ENCODE peak calls at places on chromosomes 1 and 21, in seven cellular contexts. One of them, this sample, is unnamed.

GRCh38 chr1:205263580-205264190 is 35.9 kb downstream of the TMCC2 start:
- DNase-seq in heart right ventricle: no peak
- DNase-seq in heart left ventricle: no peak
- DNase-seq in choroid plexus epithelial cell: peak
- DNase-seq in pancreas: no peak
- DNase-seq in psoas muscle: no peak
- DNase-seq in PC-3: no peak
- DNase-seq in this sample: no peak

GRCh38 chr1:220271706-220272046 is 577 bp downstream of the RAB3GAP2 start:
- DNase-seq in heart right ventricle: no peak
- DNase-seq in heart left ventricle: peak
- DNase-seq in choroid plexus epithelial cell: peak
- DNase-seq in pancreas: no peak
- DNase-seq in psoas muscle: no peak
- DNase-seq in PC-3: no peak
- DNase-seq in this sample: no peak

GRCh38 chr1:101847608-101848007 is 149.1 kb downstream of the OLFM3 start:
- DNase-seq in heart right ventricle: no peak
- DNase-seq in heart left ventricle: no peak
- DNase-seq in choroid plexus epithelial cell: no peak
- DNase-seq in pancreas: no peak
- DNase-seq in psoas muscle: no peak
- DNase-seq in PC-3: no peak
- DNase-seq in this sample: no peak

GRCh38 chr21:14306143-14306907 is 76.6 kb downstream of the HSPA13 start:
- DNase-seq in heart right ventricle: no peak
- DNase-seq in heart left ventricle: no peak
- DNase-seq in choroid plexus epithelial cell: peak
- DNase-seq in pancreas: no peak
- DNase-seq in psoas muscle: no peak
- DNase-seq in PC-3: peak
- DNase-seq in this sample: no peak

GRCh38 chr1:96596226-96596625 is 125.4 kb upstream of the PTBP2 start:
- DNase-seq in heart right ventricle: no peak
- DNase-seq in heart left ventricle: no peak
- DNase-seq in choroid plexus epithelial cell: peak
- DNase-seq in pancreas: no peak
- DNase-seq in psoas muscle: no peak
- DNase-seq in PC-3: peak
- DNase-seq in this sample: no peak

GRCh38 chr1:96688737-96689136 is 32.8 kb upstream of the PTBP2 start:
- DNase-seq in heart right ventricle: no peak
- DNase-seq in heart left ventricle: no peak
- DNase-seq in choroid plexus epithelial cell: no peak
- DNase-seq in pancreas: no peak
- DNase-seq in psoas muscle: no peak
- DNase-seq in PC-3: no peak
- DNase-seq in this sample: no peak

GRCh38 chr1:192954705-192955265 is 104.4 kb downstream of the UCHL5 start:
- DNase-seq in heart right ventricle: no peak
- DNase-seq in heart left ventricle: peak
- DNase-seq in choroid plexus epithelial cell: peak
- DNase-seq in pancreas: no peak
- DNase-seq in psoas muscle: no peak
- DNase-seq in PC-3: no peak
- DNase-seq in this sample: no peak

GRCh38 chr1:108962681-108963051 is 618 bp downstream of the CLCC1 start:
- DNase-seq in heart right ventricle: peak
- DNase-seq in heart left ventricle: no peak
- DNase-seq in choroid plexus epithelial cell: no peak
- DNase-seq in pancreas: peak
- DNase-seq in psoas muscle: no peak
- DNase-seq in PC-3: peak
- DNase-seq in this sample: peak

GRCh38 chr1:159170639-159171038 is 776 bp upstream of the CADM3 start:
- DNase-seq in heart right ventricle: no peak
- DNase-seq in heart left ventricle: no peak
- DNase-seq in choroid plexus epithelial cell: no peak
- DNase-seq in pancreas: no peak
- DNase-seq in psoas muscle: no peak
- DNase-seq in PC-3: no peak
- DNase-seq in this sample: no peak

GRCh38 chr21:45655071-45655470 is 11.5 kb downstream of the PCBP3 start:
- DNase-seq in heart right ventricle: no peak
- DNase-seq in heart left ventricle: no peak
- DNase-seq in choroid plexus epithelial cell: peak
- DNase-seq in pancreas: no peak
- DNase-seq in psoas muscle: no peak
- DNase-seq in PC-3: peak
- DNase-seq in this sample: no peak

GRCh38 chr1:201024251-201024998 is 911 bp upstream of the KIF21B start:
- DNase-seq in heart right ventricle: no peak
- DNase-seq in heart left ventricle: no peak
- DNase-seq in choroid plexus epithelial cell: no peak
- DNase-seq in pancreas: no peak
- DNase-seq in psoas muscle: no peak
- DNase-seq in PC-3: no peak
- DNase-seq in this sample: no peak

GRCh38 chr1:239647964-239648632 is 261.7 kb downstream of the CHRM3 start:
- DNase-seq in heart right ventricle: no peak
- DNase-seq in heart left ventricle: no peak
- DNase-seq in choroid plexus epithelial cell: no peak
- DNase-seq in pancreas: no peak
- DNase-seq in psoas muscle: no peak
- DNase-seq in PC-3: no peak
- DNase-seq in this sample: no peak

GRCh38 chr1:195193134-195193533 is 1415.1 kb downstream of the KCNT2 start:
- DNase-seq in heart right ventricle: no peak
- DNase-seq in heart left ventricle: no peak
- DNase-seq in choroid plexus epithelial cell: no peak
- DNase-seq in pancreas: no peak
- DNase-seq in psoas muscle: no peak
- DNase-seq in PC-3: no peak
- DNase-seq in this sample: no peak

GRCh38 chr1:32204943-32205361 is 519 bp upstream of the IQCC start:
- DNase-seq in heart right ventricle: no peak
- DNase-seq in heart left ventricle: no peak
- DNase-seq in choroid plexus epithelial cell: no peak
- DNase-seq in pancreas: peak
- DNase-seq in psoas muscle: no peak
- DNase-seq in PC-3: no peak
- DNase-seq in this sample: no peak

GRCh38 chr1:118931876-118932275 is 56.3 kb downstream of the TBX15 start:
- DNase-seq in heart right ventricle: no peak
- DNase-seq in heart left ventricle: no peak
- DNase-seq in choroid plexus epithelial cell: no peak
- DNase-seq in pancreas: no peak
- DNase-seq in psoas muscle: no peak
- DNase-seq in PC-3: no peak
- DNase-seq in this sample: no peak

GRCh38 chr1:118926261-118926660 is 61.9 kb downstream of the TBX15 start:
- DNase-seq in heart right ventricle: no peak
- DNase-seq in heart left ventricle: no peak
- DNase-seq in choroid plexus epithelial cell: no peak
- DNase-seq in pancreas: no peak
- DNase-seq in psoas muscle: no peak
- DNase-seq in PC-3: no peak
- DNase-seq in this sample: no peak

GRCh38 chr1:118927421-118927820 is 60.7 kb downstream of the TBX15 start:
- DNase-seq in heart right ventricle: no peak
- DNase-seq in heart left ventricle: no peak
- DNase-seq in choroid plexus epithelial cell: no peak
- DNase-seq in pancreas: no peak
- DNase-seq in psoas muscle: no peak
- DNase-seq in PC-3: peak
- DNase-seq in this sample: no peak

GRCh38 chr1:118927826-118928225 is 60.3 kb downstream of the TBX15 start:
- DNase-seq in heart right ventricle: no peak
- DNase-seq in heart left ventricle: no peak
- DNase-seq in choroid plexus epithelial cell: no peak
- DNase-seq in pancreas: no peak
- DNase-seq in psoas muscle: no peak
- DNase-seq in PC-3: no peak
- DNase-seq in this sample: no peak

GRCh38 chr1:118928739-118929554 is 59.2 kb downstream of the TBX15 start:
- DNase-seq in heart right ventricle: no peak
- DNase-seq in heart left ventricle: no peak
- DNase-seq in choroid plexus epithelial cell: peak
- DNase-seq in pancreas: no peak
- DNase-seq in psoas muscle: no peak
- DNase-seq in PC-3: peak
- DNase-seq in this sample: no peak
- TF ChIP-seq CTCF in heart right ventricle: no peak
- TF ChIP-seq CTCF in heart left ventricle: no peak
- TF ChIP-seq CTCF in choroid plexus epithelial cell: no peak
- TF ChIP-seq CTCF in pancreas: no peak
- TF ChIP-seq CTCF in psoas muscle: no peak
- TF ChIP-seq CTCF in PC-3: no peak
- TF ChIP-seq CTCF in this sample: no peak

DNA sequence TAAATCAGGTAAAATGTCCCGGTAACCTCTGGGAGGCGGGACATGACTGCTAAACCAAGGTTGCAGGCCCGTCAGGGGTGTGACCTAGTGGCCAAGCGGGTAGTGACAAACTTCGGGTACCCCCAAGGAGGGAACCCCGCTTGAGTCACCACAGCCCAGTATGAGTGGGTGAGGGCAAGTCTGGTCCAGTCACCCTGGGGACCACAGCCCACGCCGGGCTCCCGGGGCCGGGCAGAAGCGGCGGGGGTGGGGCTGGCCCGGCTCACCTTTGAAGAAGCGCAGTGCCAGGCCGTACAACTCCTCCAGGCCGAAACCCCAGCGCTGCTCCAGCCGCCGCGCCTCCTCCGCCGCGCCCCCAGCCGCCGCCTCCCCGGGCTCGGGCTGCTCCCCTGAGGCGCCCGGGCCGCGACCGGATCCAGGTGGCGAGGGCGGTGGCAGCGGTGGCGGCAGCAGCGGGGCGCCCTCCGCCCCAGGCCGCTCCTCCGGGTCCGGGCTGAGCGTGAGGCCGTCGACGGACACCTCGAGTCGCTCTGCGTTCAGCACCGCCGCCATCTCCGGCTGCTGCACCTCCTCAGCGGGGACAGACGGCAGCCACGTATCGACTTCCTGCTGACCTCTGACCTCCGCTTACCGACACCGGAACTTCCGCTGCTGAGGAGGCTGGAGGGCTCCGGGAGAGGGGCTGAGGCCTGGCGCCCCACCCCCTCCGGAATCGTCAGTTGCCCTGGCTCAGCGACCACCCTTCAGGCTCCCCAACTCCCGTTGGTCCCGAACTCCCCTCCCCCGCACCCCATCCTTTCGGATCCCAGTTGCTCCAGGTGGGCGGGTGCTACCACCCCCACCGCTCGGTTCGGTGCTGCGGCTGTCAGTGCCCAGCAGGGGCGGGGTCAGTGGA is at the start of gene ACBD3:
- DNase-seq in heart right ventricle: peak
- DNase-seq in heart left ventricle: peak
- DNase-seq in choroid plexus epithelial cell: peak
- DNase-seq in pancreas: peak
- DNase-seq in psoas muscle: peak
- DNase-seq in PC-3: peak
- DNase-seq in this sample: peak
- TF ChIP-seq CTCF in heart right ventricle: no peak
- TF ChIP-seq CTCF in heart left ventricle: no peak
- TF ChIP-seq CTCF in choroid plexus epithelial cell: peak
- TF ChIP-seq CTCF in pancreas: no peak
- TF ChIP-seq CTCF in psoas muscle: no peak
- TF ChIP-seq CTCF in PC-3: peak
- TF ChIP-seq CTCF in this sample: no peak

GRCh38 chr1:6272476-6273270 is 11.8 kb upstream of the GPR153 start:
- DNase-seq in heart right ventricle: no peak
- DNase-seq in heart left ventricle: no peak
- DNase-seq in choroid plexus epithelial cell: no peak
- DNase-seq in pancreas: no peak
- DNase-seq in psoas muscle: no peak
- DNase-seq in PC-3: no peak
- DNase-seq in this sample: no peak
- TF ChIP-seq CTCF in heart right ventricle: no peak
- TF ChIP-seq CTCF in heart left ventricle: no peak
- TF ChIP-seq CTCF in choroid plexus epithelial cell: peak
- TF ChIP-seq CTCF in pancreas: no peak
- TF ChIP-seq CTCF in psoas muscle: no peak
- TF ChIP-seq CTCF in PC-3: peak
- TF ChIP-seq CTCF in this sample: no peak

GRCh38 chr1:55507578-55507931 is 292.4 kb upstream of the USP24 start:
- DNase-seq in heart right ventricle: no peak
- DNase-seq in heart left ventricle: no peak
- DNase-seq in choroid plexus epithelial cell: no peak
- DNase-seq in pancreas: no peak
- DNase-seq in psoas muscle: no peak
- DNase-seq in PC-3: no peak
- DNase-seq in this sample: no peak

GRCh38 chr1:55504306-55504706 is 289.1 kb upstream of the USP24 start:
- DNase-seq in heart right ventricle: no peak
- DNase-seq in heart left ventricle: no peak
- DNase-seq in choroid plexus epithelial cell: no peak
- DNase-seq in pancreas: no peak
- DNase-seq in psoas muscle: no peak
- DNase-seq in PC-3: no peak
- DNase-seq in this sample: no peak

GRCh38 chr1:55505326-55505725 is 290.2 kb upstream of the USP24 start:
- DNase-seq in heart right ventricle: no peak
- DNase-seq in heart left ventricle: no peak
- DNase-seq in choroid plexus epithelial cell: no peak
- DNase-seq in pancreas: no peak
- DNase-seq in psoas muscle: no peak
- DNase-seq in PC-3: no peak
- DNase-seq in this sample: no peak

GRCh38 chr1:55503663-55504305 is 288.6 kb upstream of the USP24 start:
- DNase-seq in heart right ventricle: no peak
- DNase-seq in heart left ventricle: no peak
- DNase-seq in choroid plexus epithelial cell: peak
- DNase-seq in pancreas: no peak
- DNase-seq in psoas muscle: no peak
- DNase-seq in PC-3: no peak
- DNase-seq in this sample: no peak

GRCh38 chr1:55506686-55507577 is 291.8 kb upstream of the USP24 start:
- DNase-seq in heart right ventricle: no peak
- DNase-seq in heart left ventricle: no peak
- DNase-seq in choroid plexus epithelial cell: peak
- DNase-seq in pancreas: no peak
- DNase-seq in psoas muscle: no peak
- DNase-seq in PC-3: peak
- DNase-seq in this sample: no peak
- TF ChIP-seq CTCF in heart right ventricle: no peak
- TF ChIP-seq CTCF in heart left ventricle: no peak
- TF ChIP-seq CTCF in choroid plexus epithelial cell: peak
- TF ChIP-seq CTCF in pancreas: no peak
- TF ChIP-seq CTCF in psoas muscle: no peak
- TF ChIP-seq CTCF in PC-3: peak
- TF ChIP-seq CTCF in this sample: no peak

GRCh38 chr21:16942703-16943102 is 570.1 kb upstream of the CXADR start:
- DNase-seq in heart right ventricle: no peak
- DNase-seq in heart left ventricle: no peak
- DNase-seq in choroid plexus epithelial cell: peak
- DNase-seq in pancreas: no peak
- DNase-seq in psoas muscle: no peak
- DNase-seq in PC-3: peak
- DNase-seq in this sample: no peak
- TF ChIP-seq CTCF in heart right ventricle: peak
- TF ChIP-seq CTCF in heart left ventricle: no peak
- TF ChIP-seq CTCF in choroid plexus epithelial cell: peak
- TF ChIP-seq CTCF in pancreas: no peak
- TF ChIP-seq CTCF in psoas muscle: no peak
- TF ChIP-seq CTCF in PC-3: peak
- TF ChIP-seq CTCF in this sample: no peak